ENCODE peak calls at places on chromosome 19, in six cellular contexts. A, M, R, K, U and Q are unnamed samples.

GRCh38 chr19:34186205-34186604 is 13.9 kb downstream of the LSM14A start:
- DNase-seq in A (no peak), M (no peak), R (no peak), K (no peak), U (no peak), Q (no peak)

GRCh38 chr19:51407631-51408131 is 9.8 kb downstream of the SIGLEC10 start:
- DNase-seq in A (peak; percentile 21), M (no peak), R (peak; percentile 79), K (peak; percentile 74), U (no peak), Q (peak; percentile 17)

GRCh38 chr19:35030257-35031071 is at the start of gene SCN1B:
- DNase-seq in A (peak; percentile 76), M (peak; percentile 56), R (peak; percentile 76), K (peak; percentile 63), U (peak; percentile 78), Q (peak; percentile 55)

GRCh38 chr19:55212447-55212846 is 3.1 kb upstream of the PTPRH start:
- DNase-seq in A (no peak), M (no peak), R (peak; percentile 19), K (no peak), U (no peak), Q (no peak)

GRCh38 chr19:42279902-42280760 is 11.1 kb downstream of the CIC start:
- DNase-seq in A (peak; percentile 93), M (peak; percentile 82), R (peak; percentile 76), K (peak; percentile 86), U (peak; percentile 95), Q (peak; percentile 83)

GRCh38 chr19:55398200-55398947 is 9.2 kb downstream of the UBE2S start:
- DNase-seq in A (no peak), M (no peak), R (no peak), K (no peak), U (no peak), Q (no peak)

GRCh38 chr19:8332976-8333770 is 9.9 kb downstream of the KANK3 start:
- DNase-seq in A (no peak), M (no peak), R (no peak), K (peak; percentile 56), U (peak; percentile 70), Q (no peak)

GRCh38 chr19:8451885-8452284 is 7.1 kb downstream of the HNRNPM start:
- DNase-seq in A (peak; percentile 61), M (no peak), R (peak; percentile 76), K (no peak), U (no peak), Q (peak; percentile 79)

GRCh38 chr19:31554360-31554759 is 205.1 kb upstream of the TSHZ3 start:
- DNase-seq in A (no peak), M (no peak), R (no peak), K (no peak), U (no peak), Q (no peak)

GRCh38 chr19:17323274-17323972 is 11.2 kb downstream of the ANO8 start:
- DNase-seq in A (no peak), M (no peak), R (no peak), K (no peak), U (no peak), Q (no peak)

GRCh38 chr19:55605637-55606470 is at the start of gene ZNF865:
- DNase-seq in A (peak; percentile 93), M (no peak), R (peak; percentile 97), K (peak; percentile 85), U (peak; percentile 72), Q (peak; percentile 87)

GRCh38 chr19:28609091-28609755 is 603.7 kb downstream of the UQCRFS1 start:
- DNase-seq in A (no peak), M (no peak), R (no peak), K (no peak), U (no peak), Q (no peak)

GRCh38 chr19:4267901-4268815 is 10.9 kb upstream of the SHD start:
- DNase-seq in A (no peak), M (no peak), R (no peak), K (no peak), U (no peak), Q (no peak)

GRCh38 chr19:38335949-38336637 is 463 bp downstream of the CATSPERG start:
- DNase-seq in A (peak; percentile 98), M (peak; percentile 91), R (peak; percentile 97), K (peak; percentile 98), U (peak; percentile 92), Q (peak; percentile 92)

GRCh38 chr19:4597975-4598671 is 38.6 kb upstream of the SEMA6B start:
- DNase-seq in A (peak; percentile 57), M (peak; percentile 77), R (peak; percentile 70), K (peak; percentile 83), U (peak; percentile 91), Q (no peak)

GRCh38 chr19:29415507-29415906 is 110.3 kb upstream of the VSTM2B start:
- DNase-seq in A (no peak), M (no peak), R (peak; percentile 65), K (peak; percentile 75), U (peak; percentile 54), Q (no peak)

GRCh38 chr19:15815306-15815705 is at the start of gene OR10H1:
- DNase-seq in A (no peak), M (no peak), R (no peak), K (no peak), U (no peak), Q (no peak)

GRCh38 chr19:44548736-44549135 is 19.3 kb upstream of the CEACAM20 start:
- DNase-seq in A (peak; percentile 3), M (no peak), R (no peak), K (no peak), U (no peak), Q (peak; percentile 51)

GRCh38 chr19:6861683-6862286 is 25.6 kb upstream of the ADGRE1 start:
- DNase-seq in A (no peak), M (no peak), R (peak; percentile 10), K (no peak), U (no peak), Q (no peak)

GRCh38 chr19:40802300-40803169 is 3.5 kb downstream of the EGLN2 start:
- DNase-seq in A (no peak), M (no peak), R (no peak), K (no peak), U (no peak), Q (no peak)

GRCh38 chr19:45960595-45961235 is 12.9 kb downstream of the NOVA2 start:
- DNase-seq in A (no peak), M (no peak), R (peak; percentile 78), K (peak; percentile 87), U (peak; percentile 83), Q (no peak)

GRCh38 chr19:38417544-38418506 is 8.2 kb downstream of the RASGRP4 start:
- DNase-seq in A (peak; percentile 27), M (peak; percentile 56), R (peak; percentile 86), K (peak; percentile 94), U (peak; percentile 95), Q (no peak)

DNA sequence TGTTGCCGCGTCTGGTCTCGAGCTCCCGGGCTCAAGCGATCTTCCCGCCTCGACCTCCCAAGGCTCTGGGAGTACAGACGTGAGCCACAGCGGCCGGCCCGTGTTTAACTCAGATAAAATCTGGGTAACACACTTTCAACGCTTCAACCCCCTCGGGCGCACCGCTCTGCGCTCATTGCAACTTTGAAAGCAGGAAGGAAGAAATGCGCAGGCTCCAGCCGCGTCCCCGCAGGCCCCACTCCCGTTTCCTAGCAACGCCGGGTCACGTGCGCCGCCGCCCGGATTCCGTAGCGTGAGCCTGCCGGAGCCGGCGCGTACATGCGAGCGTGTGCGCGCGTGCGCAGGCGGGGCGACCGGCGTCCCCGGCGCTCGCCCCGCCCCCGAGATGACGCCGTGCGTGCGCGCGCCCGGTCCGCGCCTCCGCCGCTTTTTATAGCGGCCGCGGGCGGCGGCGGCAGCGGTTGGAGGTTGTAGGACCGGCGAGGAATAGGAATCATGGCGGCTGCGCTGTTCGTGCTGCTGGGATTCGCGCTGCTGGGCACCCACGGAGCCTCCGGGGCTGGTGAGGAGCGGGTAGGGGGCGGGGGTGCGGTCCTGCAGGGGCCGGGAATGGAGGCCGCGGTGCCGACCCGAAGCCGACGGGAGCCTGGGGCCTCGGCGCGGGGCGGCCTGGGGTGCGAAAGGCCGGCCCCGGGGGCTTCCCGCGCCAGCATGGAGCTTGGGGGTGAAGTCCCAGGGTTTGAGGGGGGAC is at the start of gene BSG:
- DNase-seq in A (peak; percentile 97), M (peak; percentile 98), R (peak; percentile 99), K (peak; percentile 98), U (peak; percentile 97), Q (peak; percentile 96)
- H2AK5ac ChIP-seq in A (peak within 1 kb of the TSS; percentile 76), M (peak within 1 kb of the TSS; percentile 99), R (peak within 1 kb of the TSS; percentile 66), K (no peak within 1 kb of the TSS), U (no peak within 1 kb of the TSS), Q (peak within 1 kb of the TSS; percentile 74)

DNA sequence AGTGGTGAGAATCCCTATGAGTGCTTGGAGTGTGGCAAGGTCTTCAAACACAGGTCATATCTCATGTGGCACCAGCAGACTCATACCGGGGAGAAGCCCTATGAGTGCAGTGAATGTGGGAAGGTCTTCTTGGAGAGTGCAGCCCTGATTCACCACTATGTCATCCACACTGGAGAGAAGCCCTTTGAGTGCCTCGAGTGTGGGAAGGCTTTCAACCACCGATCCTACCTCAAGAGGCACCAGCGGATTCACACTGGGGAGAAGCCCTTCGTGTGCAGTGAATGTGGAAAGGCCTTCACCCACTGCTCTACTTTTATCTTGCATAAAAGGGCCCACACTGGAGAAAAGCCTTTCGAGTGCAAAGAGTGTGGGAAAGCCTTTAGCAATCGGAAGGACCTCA is 18.7 kb upstream of the AURKC start:
- DNase-seq in A (peak; percentile 2), M (no peak), R (no peak), K (no peak), U (no peak), Q (peak; percentile 33)
- H2BK15ac ChIP-seq in A (no peak overlapping the region), M (no peak overlapping the region), R (no peak overlapping the region), K (no peak overlapping the region), U (no peak overlapping the region), Q (no peak overlapping the region)

GRCh38 chr19:1063909-1064660 is 2.9 kb upstream of the ARHGAP45 start:
- DNase-seq in A (no peak), M (no peak), R (peak; percentile 69), K (peak; percentile 80), U (peak; percentile 76), Q (no peak)

GRCh38 chr19:1066251-1066747 is 668 bp upstream of the ARHGAP45 start:
- DNase-seq in A (no peak), M (no peak), R (peak; percentile 78), K (peak; percentile 76), U (peak; percentile 59), Q (no peak)

GRCh38 chr19:1065606-1066109 is 1.3 kb upstream of the ARHGAP45 start:
- DNase-seq in A (no peak), M (no peak), R (peak; percentile 79), K (no peak), U (no peak), Q (no peak)

GRCh38 chr19:1063030-1063908 is 3.7 kb upstream of the ARHGAP45 start:
- DNase-seq in A (no peak), M (no peak), R (peak; percentile 57), K (no peak), U (peak; percentile 67), Q (no peak)

GRCh38 chr19:1064661-1065605 is 2.0 kb upstream of the ARHGAP45 start:
- DNase-seq in A (peak; percentile 77), M (no peak), R (peak; percentile 82), K (peak; percentile 81), U (peak; percentile 88), Q (peak; percentile 68)
- H2AK5ac ChIP-seq in A (no peak overlapping the region), M (peak overlapping the region; percentile 93), R (no peak overlapping the region), K (no peak overlapping the region), U (peak overlapping the region; percentile 29), Q (no peak overlapping the region)

DNA sequence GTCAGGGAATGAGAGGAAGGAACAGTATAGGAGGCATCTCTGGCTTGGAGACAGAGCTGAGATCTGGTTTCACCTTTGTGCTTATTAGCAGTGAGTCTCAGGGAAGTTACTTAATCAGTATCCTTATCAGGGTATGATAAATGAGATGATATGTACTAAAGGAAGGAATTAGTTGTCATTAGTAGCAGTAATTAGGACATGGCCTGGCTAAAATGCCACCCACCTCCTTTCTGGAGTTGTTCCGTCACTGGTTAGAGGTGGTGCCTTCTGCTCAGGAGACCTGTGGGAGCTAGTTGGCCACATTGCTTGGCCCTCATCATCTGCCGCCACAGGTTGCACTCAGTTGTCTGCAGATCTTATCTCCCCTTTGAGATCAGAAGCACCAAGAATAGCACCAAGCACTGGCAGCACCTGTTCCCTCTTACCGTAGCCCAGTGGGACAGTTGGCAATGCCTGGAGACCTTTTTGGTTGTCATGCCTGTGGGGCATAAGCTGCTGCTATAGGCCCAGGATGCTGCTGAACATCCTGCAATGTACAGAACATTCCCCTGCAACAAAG is 4.7 kb downstream of the GPATCH1 start:
- DNase-seq in A (no peak), M (no peak), R (no peak), K (no peak), U (no peak), Q (no peak)
- H2BK15ac ChIP-seq in A (no peak overlapping the region), M (no peak overlapping the region), R (no peak overlapping the region), K (no peak overlapping the region), U (no peak overlapping the region), Q (no peak overlapping the region)